ENCODE peak calls at places on chromosomes 13 and 19, in ten cellular contexts. Y is tibial artery, F is right lobe of liver, B is HAP-1, Q is H1, T is fibroblast of lung, C is colonic mucosa, I is transverse colon, N is thyroid gland, M is uterus. K is an unnamed sample. For H3K4me1, the result is how much of the 10 kb centered on the place peaks cover.

GRCh38 chr13:112444416-112445399 is 68.6 kb downstream of the SPACA7 start:
- DNase-seq in Y (peak), F (no peak), N (no peak), Q (peak), I (no peak), C (peak), B (no peak), M (no peak), T (no peak), K (no peak)

GRCh38 chr13:24050292-24050711 is 110.2 kb upstream of the SPATA13 start:
- DNase-seq in M (peak), C (no peak), Y (peak), N (peak), F (no peak), Q (no peak), I (no peak), B (no peak), T (peak), K (no peak)

GRCh38 chr19:30165228-30165813 is 206.9 kb upstream of the ZNF536 start:
- DNase-seq in M (no peak), N (no peak), F (no peak), Q (peak), C (no peak), B (no peak), I (no peak), T (no peak), Y (no peak), K (no peak)

GRCh38 chr13:113669871-113670341 is 2.9 kb downstream of the GRK1 start:
- DNase-seq in F (peak), Q (no peak), I (peak), B (no peak), C (no peak), N (no peak), Y (peak), M (peak), T (no peak), K (no peak)

GRCh38 chr19:20969898-20970297 is 46.8 kb downstream of the ZNF85 start:
- DNase-seq in F (no peak), C (no peak), I (no peak), Q (no peak), N (no peak), B (no peak), M (no peak), Y (no peak), T (no peak), K (no peak)

GRCh38 chr19:33471111-33471996 is 50.2 kb downstream of the PEPD start:
- DNase-seq in Q (no peak), T (no peak), F (peak), I (no peak), B (no peak), C (no peak), M (no peak), Y (peak), N (no peak), K (no peak)

GRCh38 chr13:44989941-44990340 is 603 bp downstream of the GPALPP1 start:
- DNase-seq in B (no peak), M (no peak), T (peak), C (no peak), N (no peak), Q (no peak), F (no peak), I (no peak), Y (no peak), K (no peak)

GRCh38 chr19:48501961-48502719 is 9.5 kb downstream of the LMTK3 start:
- DNase-seq in N (peak), C (peak), Q (peak), I (peak), B (peak), F (peak), T (no peak), Y (peak), M (no peak), K (peak)

GRCh38 chr13:32282096-32282711 is 33.0 kb downstream of the ZAR1L start:
- DNase-seq in T (no peak), I (no peak), Y (no peak), N (no peak), M (no peak), B (no peak), F (no peak), Q (no peak), C (no peak), K (no peak)

GRCh38 chr19:13579388-13580060 is 73.2 kb upstream of the CACNA1A start:
- DNase-seq in Q (no peak), C (no peak), N (no peak), B (no peak), Y (no peak), M (no peak), T (no peak), F (no peak), I (no peak), K (no peak)

GRCh38 chr13:50228527-50228926 is 213.3 kb downstream of the KCNRG start:
- DNase-seq in T (no peak), M (no peak), C (no peak), F (no peak), N (no peak), Q (no peak), Y (no peak), B (no peak), I (no peak), K (no peak)

GRCh38 chr13:41942462-41943094 is 18.3 kb downstream of the VWA8 start:
- DNase-seq in M (no peak), F (no peak), Q (no peak), N (peak), Y (no peak), C (no peak), T (peak), I (no peak), B (peak), K (no peak)

GRCh38 chr13:98447881-98448641 is 128.8 kb downstream of the STK24 start:
- DNase-seq in B (peak), Q (peak), Y (no peak), C (no peak), T (peak), F (no peak), I (no peak), M (peak), N (peak), K (no peak)

GRCh38 chr19:31294189-31294588 is 55.0 kb downstream of the TSHZ3 start:
- DNase-seq in I (no peak), F (no peak), M (peak), C (no peak), B (no peak), N (no peak), T (no peak), Y (no peak), Q (no peak), K (no peak)

GRCh38 chr13:68304287-68304893 is 1074.3 kb upstream of the PCDH9 start:
- DNase-seq in Y (no peak), I (no peak), T (peak), M (no peak), Q (no peak), C (no peak), N (no peak), B (peak), F (no peak), K (no peak)

GRCh38 chr13:70884196-70884595 is 775.9 kb upstream of the KLHL1 start:
- DNase-seq in Y (no peak), M (no peak), C (no peak), I (no peak), B (no peak), F (no peak), Q (no peak), N (no peak), T (no peak), K (no peak)

GRCh38 chr19:9735986-9736385 is 32.6 kb downstream of the ZNF846 start:
- DNase-seq in I (no peak), C (no peak), B (no peak), M (no peak), Y (no peak), F (no peak), N (no peak), T (no peak), Q (no peak), K (no peak)

GRCh38 chr13:33312150-33312908 is 26.8 kb upstream of the STARD13 start:
- DNase-seq in B (no peak), T (peak), Y (no peak), I (no peak), Q (no peak), F (no peak), C (no peak), M (no peak), N (no peak), K (no peak)

GRCh38 chr13:102845630-102846260 is at the start of gene ERCC5:
- DNase-seq in B (peak), C (peak), F (peak), Q (peak), N (peak), I (peak), T (peak), M (peak), Y (peak), K (peak)
- H3K4me1 ChIP-seq in B (under half), C (under half), F (under half), Q (under half), N (under half), I (under half), T (under half), M (under half), Y (under half), K (under half)

DNA sequence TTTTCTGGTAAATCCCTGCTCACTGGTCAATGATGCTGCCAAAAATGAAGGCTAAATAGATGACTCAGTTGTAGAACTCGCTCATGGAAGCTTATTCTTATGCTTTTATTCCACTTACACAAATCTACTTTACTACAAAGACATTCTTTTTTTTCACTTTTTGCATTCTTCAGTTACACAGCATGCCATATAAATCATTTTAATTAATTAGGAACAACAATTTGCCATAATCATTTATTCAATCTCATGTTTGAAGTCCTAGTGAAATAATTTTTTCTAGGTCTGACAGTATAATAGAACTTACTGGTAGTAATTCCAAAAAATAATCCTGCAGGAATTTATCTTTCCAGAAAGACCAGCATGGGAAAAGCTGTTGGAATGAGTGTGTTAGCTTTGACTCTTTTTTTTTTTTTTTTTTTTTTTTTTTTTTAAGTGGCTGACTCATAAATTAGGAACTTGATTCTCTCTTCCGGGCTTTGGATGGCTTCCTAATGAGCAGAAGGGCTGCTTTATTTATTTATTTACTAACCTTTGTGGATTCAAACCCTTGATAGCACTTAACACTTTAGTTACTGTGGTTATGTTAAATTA is 256.7 kb downstream of the SPRY2 start:
- DNase-seq in N (no peak), C (no peak), T (peak), F (no peak), Q (no peak), B (no peak), Y (no peak), M (no peak), I (no peak), K (no peak)
- H3K4me1 ChIP-seq in N (under half), C (under half), T (under half), F (under half), Q (under half), B (under half), Y (under half), M (under half), I (under half), K (under half)

GRCh38 chr19:1655992-1656608 is 3.7 kb upstream of the TCF3 start:
- DNase-seq in Y (no peak), Q (no peak), C (no peak), N (no peak), F (no peak), M (no peak), B (no peak), T (no peak), I (no peak), K (no peak)

GRCh38 chr19:1655131-1655981 is 2.9 kb upstream of the TCF3 start:
- DNase-seq in N (no peak), C (no peak), Q (peak), B (no peak), M (no peak), F (peak), T (no peak), Y (no peak), I (no peak), K (no peak)

GRCh38 chr19:1658446-1659433 is 6.3 kb upstream of the TCF3 start:
- DNase-seq in Q (no peak), B (no peak), T (no peak), Y (no peak), F (no peak), N (no peak), I (no peak), C (no peak), M (no peak), K (no peak)

GRCh38 chr19:1657632-1658445 is 5.4 kb upstream of the TCF3 start:
- DNase-seq in Q (no peak), B (no peak), I (no peak), C (no peak), Y (no peak), N (peak), M (no peak), F (no peak), T (no peak), K (no peak)

DNA sequence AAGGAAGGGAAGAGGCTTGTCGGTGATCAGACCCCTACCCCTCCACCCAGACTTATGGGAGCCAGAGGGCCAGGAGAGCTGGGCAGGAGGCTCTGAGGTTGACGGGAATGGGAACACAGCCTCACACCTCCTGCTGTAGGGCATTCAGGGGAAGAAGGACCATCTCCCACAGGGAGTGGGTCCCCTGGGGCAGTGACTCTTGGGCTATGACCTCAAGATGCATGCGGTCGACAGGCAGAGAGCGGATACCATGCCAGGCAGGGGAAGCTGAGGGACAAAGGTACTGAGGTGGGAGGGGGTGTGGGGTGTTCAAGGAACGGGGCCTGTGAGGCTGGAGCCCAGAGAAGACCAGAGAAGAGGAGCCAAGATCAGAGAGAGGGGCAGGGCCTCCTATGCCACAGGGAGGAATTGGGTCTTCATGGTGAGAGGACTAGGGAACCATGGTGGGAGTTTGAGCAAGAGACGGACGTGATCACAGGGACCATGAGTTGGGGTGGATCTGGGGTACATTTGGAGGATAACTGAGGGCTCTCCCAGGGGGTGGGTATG is 4.6 kb upstream of the TCF3 start:
- DNase-seq in M (no peak), Y (no peak), F (no peak), I (no peak), B (no peak), N (no peak), T (no peak), Q (no peak), C (no peak), K (no peak)
- H3K4me1 ChIP-seq in M (under half), Y (under half), F (under half), I (under half), B (under half), N (under half), T (under half), Q (under half), C (under half), K (under half)

GRCh38 chr19:46488551-46488950 is 7.1 kb downstream of the PNMA8B start:
- DNase-seq in N (no peak), M (no peak), Q (peak), Y (no peak), I (no peak), F (no peak), T (no peak), C (no peak), B (no peak), K (no peak)
- H3K4me1 ChIP-seq in N (under half), M (under half), Q (under half), Y (under half), I (under half), F (under half), T (under half), C (under half), B (under half), K (under half)

GRCh38 chr19:42450314-42450934 is 7.7 kb upstream of the CXCL17 start:
- DNase-seq in Y (peak), M (peak), B (peak), Q (peak), T (peak), C (peak), I (peak), N (peak), F (peak), K (peak)
- H3K4me1 ChIP-seq in Y (under half), M (under half), B (under half), Q (under half), T (under half), C (under half), I (under half), N (under half), F (under half), K (under half)

GRCh38 chr13:39855236-39855635 is 199.8 kb downstream of the COG6 start:
- DNase-seq in Q (no peak), C (no peak), T (no peak), B (no peak), N (no peak), F (no peak), Y (no peak), M (no peak), I (no peak), K (no peak)
- H3K4me1 ChIP-seq in Q (under half), C (under half), T (under half), B (under half), N (under half), F (under half), Y (under half), M (under half), I (under half), K (under half)

GRCh38 chr19:18735752-18736151 is 52.3 kb downstream of the CRTC1 start:
- DNase-seq in Q (no peak), Y (no peak), T (no peak), M (no peak), C (no peak), F (no peak), B (no peak), N (peak), I (no peak), K (no peak)

GRCh38 chr19:18730885-18731513 is 47.5 kb downstream of the CRTC1 start:
- DNase-seq in F (no peak), M (no peak), C (no peak), Y (no peak), Q (no peak), T (no peak), B (no peak), N (no peak), I (no peak), K (no peak)

GRCh38 chr19:18735324-18735723 is 51.8 kb downstream of the CRTC1 start:
- DNase-seq in B (no peak), T (no peak), F (no peak), I (no peak), N (no peak), Y (no peak), Q (no peak), M (no peak), C (no peak), K (no peak)

GRCh38 chr19:18731562-18732008 is 48.1 kb downstream of the CRTC1 start:
- DNase-seq in I (no peak), C (no peak), N (no peak), T (no peak), B (no peak), M (no peak), Q (no peak), Y (no peak), F (no peak), K (no peak)

GRCh38 chr19:18733196-18733647 is 49.7 kb downstream of the CRTC1 start:
- DNase-seq in Y (no peak), B (no peak), T (peak), F (no peak), M (peak), Q (no peak), C (no peak), I (peak), N (peak), K (no peak)
- H3K4me1 ChIP-seq in Y (under half), B (under half), T (under half), F (under half), M (under half), Q (under half), C (under half), I (under half), N (under half), K (under half)

GRCh38 chr19:17076539-17076919 is 952 bp downstream of the MYO9B start:
- DNase-seq in M (no peak), B (no peak), Y (no peak), C (no peak), Q (no peak), N (peak), I (peak), T (no peak), F (no peak), K (peak)

GRCh38 chr19:17077447-17078028 is 2.0 kb downstream of the MYO9B start:
- DNase-seq in C (no peak), I (no peak), B (no peak), F (no peak), T (no peak), Q (no peak), M (no peak), Y (no peak), N (no peak), K (no peak)

GRCh38 chr19:17078920-17079709 is 3.5 kb downstream of the MYO9B start:
- DNase-seq in I (no peak), F (no peak), C (no peak), N (no peak), Q (no peak), B (no peak), T (no peak), M (no peak), Y (no peak), K (no peak)

GRCh38 chr19:17079710-17080440 is 4.3 kb downstream of the MYO9B start:
- DNase-seq in B (no peak), M (peak), N (peak), Q (no peak), T (peak), C (peak), I (peak), Y (peak), F (no peak), K (peak)

GRCh38 chr19:17078038-17078919 is 2.7 kb downstream of the MYO9B start:
- DNase-seq in I (no peak), Q (no peak), C (no peak), B (no peak), F (peak), N (no peak), Y (no peak), M (no peak), T (no peak), K (no peak)
- H3K4me1 ChIP-seq in I (half or more), Q (under half), C (under half), B (under half), F (under half), N (under half), Y (half or more), M (under half), T (under half), K (half or more)

DNA sequence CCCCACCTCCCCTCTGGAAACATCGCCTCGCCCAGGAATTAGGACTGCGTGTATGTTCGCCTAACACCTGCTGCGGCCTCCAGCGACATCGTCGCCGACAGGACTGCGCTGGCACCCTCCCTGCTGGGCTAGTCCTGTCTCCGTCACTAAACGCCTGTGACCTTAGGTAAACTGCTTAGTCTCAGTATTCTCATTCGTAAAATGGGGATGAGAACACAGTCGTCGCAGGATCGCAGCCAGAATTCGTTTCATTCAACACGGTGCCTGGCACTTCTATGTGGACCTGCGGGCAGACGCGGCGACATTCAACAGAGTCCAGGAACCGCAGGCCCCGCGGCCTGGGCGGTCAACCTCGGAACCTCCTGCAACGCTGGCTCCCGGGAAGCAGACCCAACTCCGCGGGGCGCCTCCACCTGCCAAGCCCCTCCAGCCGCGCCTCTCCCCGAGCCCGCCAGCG is 485 bp downstream of the CRYL1 start:
- DNase-seq in Y (peak), B (no peak), I (peak), M (peak), N (peak), Q (peak), F (peak), T (peak), C (peak), K (peak)
- H3K4me1 ChIP-seq in Y (under half), B (under half), I (under half), M (under half), N (under half), Q (under half), F (under half), T (under half), C (under half), K (under half)

GRCh38 chr19:1149259-1150045 is 24.6 kb downstream of the SBNO2 start:
- DNase-seq in N (no peak), F (no peak), M (no peak), T (no peak), B (no peak), Y (no peak), C (no peak), Q (no peak), I (no peak), K (no peak)
- H3K4me1 ChIP-seq in N (under half), F (under half), M (under half), T (under half), B (under half), Y (under half), C (under half), Q (under half), I (under half), K (under half)

K was measured in CD4-positive, CD25-positive, alpha-beta regulatory T cell.